ENCODE peak calls at places on chromosomes 16 and 17, in four cellular contexts. One of them, this sample, is unnamed.

GRCh38 chr16:77905356-77905920 is 116.9 kb upstream of the CLEC3A start:
- DNase-seq in GM12865: no peak
- DNase-seq in GM23248: no peak
- DNase-seq in effector CD4-positive, alpha-beta T cell: no peak
- DNase-seq in this sample: no peak

GRCh38 chr16:634996-635395 is 1.1 kb downstream of the METTL26 start:
- DNase-seq in GM23248: no peak
- DNase-seq in effector CD4-positive, alpha-beta T cell: no peak
- DNase-seq in GM12865: no peak
- DNase-seq in this sample: no peak

GRCh38 chr17:4199818-4200402 is 56.9 kb downstream of the CYB5D2 start:
- DNase-seq in GM23248: peak; percentile 72
- DNase-seq in effector CD4-positive, alpha-beta T cell: peak; percentile 18
- DNase-seq in GM12865: peak; percentile 62
- DNase-seq in this sample: peak; percentile 73

GRCh38 chr17:10162034-10162433 is 36.4 kb downstream of the GAS7 start:
- DNase-seq in GM12865: peak; percentile 58
- DNase-seq in effector CD4-positive, alpha-beta T cell: no peak
- DNase-seq in GM23248: peak; percentile 45
- DNase-seq in this sample: no peak

GRCh38 chr17:58364270-58364942 is 12.4 kb upstream of the SUPT4H1 start:
- DNase-seq in effector CD4-positive, alpha-beta T cell: no peak
- DNase-seq in GM23248: no peak
- DNase-seq in GM12865: no peak
- DNase-seq in this sample: no peak

GRCh38 chr17:76152580-76152979 is 11.5 kb upstream of the FOXJ1 start:
- DNase-seq in GM12865: no peak
- DNase-seq in effector CD4-positive, alpha-beta T cell: no peak
- DNase-seq in GM23248: no peak
- DNase-seq in this sample: no peak

GRCh38 chr16:59148756-59149155 is 414.6 kb upstream of the GOT2 start:
- DNase-seq in GM23248: no peak
- DNase-seq in effector CD4-positive, alpha-beta T cell: no peak
- DNase-seq in GM12865: no peak
- DNase-seq in this sample: no peak

GRCh38 chr16:30715777-30716445 is 16.9 kb downstream of the SRCAP start:
- DNase-seq in effector CD4-positive, alpha-beta T cell: peak; percentile 33
- DNase-seq in GM23248: peak; percentile 65
- DNase-seq in GM12865: peak; percentile 22
- DNase-seq in this sample: peak; percentile 87

GRCh38 chr17:42877037-42877436 is 23.6 kb upstream of the G6PC1 start:
- DNase-seq in GM23248: no peak
- DNase-seq in GM12865: no peak
- DNase-seq in effector CD4-positive, alpha-beta T cell: no peak
- DNase-seq in this sample: no peak

GRCh38 chr17:48554412-48555090 is 9.6 kb upstream of the HOXB2 start:
- DNase-seq in GM12865: no peak
- DNase-seq in GM23248: no peak
- DNase-seq in effector CD4-positive, alpha-beta T cell: no peak
- DNase-seq in this sample: peak; percentile 40

GRCh38 chr16:56475226-56475625 is 23.9 kb downstream of the OGFOD1 start:
- DNase-seq in GM23248: no peak
- DNase-seq in effector CD4-positive, alpha-beta T cell: no peak
- DNase-seq in GM12865: no peak
- DNase-seq in this sample: no peak

GRCh38 chr16:30473231-30474061 is 904 bp downstream of the ITGAL start:
- DNase-seq in GM12865: peak; percentile 64
- DNase-seq in GM23248: no peak
- DNase-seq in effector CD4-positive, alpha-beta T cell: peak; percentile 30
- DNase-seq in this sample: no peak

GRCh38 chr17:39935896-39936295 is 8.4 kb downstream of the LRRC3C start:
- DNase-seq in GM12865: no peak
- DNase-seq in GM23248: peak; percentile 49
- DNase-seq in effector CD4-positive, alpha-beta T cell: no peak
- DNase-seq in this sample: peak; percentile 41

GRCh38 chr16:78659668-78660217 is 560.3 kb downstream of the WWOX start:
- DNase-seq in effector CD4-positive, alpha-beta T cell: no peak
- DNase-seq in GM23248: no peak
- DNase-seq in GM12865: no peak
- DNase-seq in this sample: no peak